ENCODE peak calls at places on chromosomes 12 and 14, in seven cellular contexts. One of them, this sample, is unnamed.

GRCh38 chr12:26845057-26845666 is 12.2 kb upstream of the ITPR2 start:
- DNase-seq in fibroblast of pulmonary artery: peak
- DNase-seq in epithelial cell of esophagus: peak
- DNase-seq in brain microvascular endothelial cell: peak
- DNase-seq in lower leg skin: no peak
- DNase-seq in astrocyte of the cerebellum: peak
- DNase-seq in fibroblast of the aortic adventitia: peak
- DNase-seq in this sample: peak

GRCh38 chr12:1919284-1919683 is 832 bp upstream of the CACNA2D4 start:
- DNase-seq in fibroblast of pulmonary artery: no peak
- DNase-seq in epithelial cell of esophagus: no peak
- DNase-seq in brain microvascular endothelial cell: no peak
- DNase-seq in lower leg skin: peak
- DNase-seq in astrocyte of the cerebellum: no peak
- DNase-seq in fibroblast of the aortic adventitia: no peak
- DNase-seq in this sample: peak

GRCh38 chr14:80059041-80059440 is 152.3 kb downstream of the DIO2 start:
- DNase-seq in fibroblast of pulmonary artery: no peak
- DNase-seq in epithelial cell of esophagus: no peak
- DNase-seq in brain microvascular endothelial cell: no peak
- DNase-seq in lower leg skin: no peak
- DNase-seq in astrocyte of the cerebellum: no peak
- DNase-seq in fibroblast of the aortic adventitia: peak
- DNase-seq in this sample: peak

GRCh38 chr14:26775765-26776577 is 178.1 kb upstream of the NOVA1 start:
- DNase-seq in fibroblast of pulmonary artery: peak
- DNase-seq in epithelial cell of esophagus: peak
- DNase-seq in brain microvascular endothelial cell: no peak
- DNase-seq in lower leg skin: no peak
- DNase-seq in astrocyte of the cerebellum: peak
- DNase-seq in fibroblast of the aortic adventitia: peak
- DNase-seq in this sample: peak

GRCh38 chr12:31323466-31324115 is 2.4 kb downstream of the SINHCAF start:
- DNase-seq in fibroblast of pulmonary artery: peak
- DNase-seq in epithelial cell of esophagus: no peak
- DNase-seq in brain microvascular endothelial cell: no peak
- DNase-seq in lower leg skin: peak
- DNase-seq in astrocyte of the cerebellum: no peak
- DNase-seq in fibroblast of the aortic adventitia: no peak
- DNase-seq in this sample: peak

GRCh38 chr14:94322648-94323570 is at the start of gene SERPINA6:
- DNase-seq in fibroblast of pulmonary artery: peak
- DNase-seq in epithelial cell of esophagus: no peak
- DNase-seq in brain microvascular endothelial cell: peak
- DNase-seq in lower leg skin: no peak
- DNase-seq in astrocyte of the cerebellum: peak
- DNase-seq in fibroblast of the aortic adventitia: peak
- DNase-seq in this sample: peak

GRCh38 chr12:109804820-109805761 is 28.1 kb downstream of the TRPV4 start:
- DNase-seq in fibroblast of pulmonary artery: peak
- DNase-seq in epithelial cell of esophagus: peak
- DNase-seq in brain microvascular endothelial cell: peak
- DNase-seq in lower leg skin: peak
- DNase-seq in astrocyte of the cerebellum: peak
- DNase-seq in fibroblast of the aortic adventitia: peak
- DNase-seq in this sample: peak

GRCh38 chr14:91202234-91202974 is 42.1 kb downstream of the GPR68 start:
- DNase-seq in fibroblast of pulmonary artery: peak
- DNase-seq in epithelial cell of esophagus: no peak
- DNase-seq in brain microvascular endothelial cell: peak
- DNase-seq in lower leg skin: no peak
- DNase-seq in astrocyte of the cerebellum: no peak
- DNase-seq in fibroblast of the aortic adventitia: peak
- DNase-seq in this sample: no peak

GRCh38 chr12:118404876-118405521 is 28.6 kb downstream of the SUDS3 start:
- DNase-seq in fibroblast of pulmonary artery: peak
- DNase-seq in epithelial cell of esophagus: peak
- DNase-seq in brain microvascular endothelial cell: peak
- DNase-seq in lower leg skin: no peak
- DNase-seq in astrocyte of the cerebellum: peak
- DNase-seq in fibroblast of the aortic adventitia: peak
- DNase-seq in this sample: peak

GRCh38 chr14:66101662-66102061 is 384.5 kb upstream of the CCDC196 start:
- DNase-seq in fibroblast of pulmonary artery: no peak
- DNase-seq in epithelial cell of esophagus: no peak
- DNase-seq in brain microvascular endothelial cell: no peak
- DNase-seq in lower leg skin: no peak
- DNase-seq in astrocyte of the cerebellum: no peak
- DNase-seq in fibroblast of the aortic adventitia: peak
- DNase-seq in this sample: no peak

GRCh38 chr12:123363385-123363742 is 1.3 kb downstream of the SBNO1 start:
- DNase-seq in fibroblast of pulmonary artery: peak
- DNase-seq in epithelial cell of esophagus: peak
- DNase-seq in brain microvascular endothelial cell: peak
- DNase-seq in lower leg skin: no peak
- DNase-seq in astrocyte of the cerebellum: no peak
- DNase-seq in fibroblast of the aortic adventitia: peak
- DNase-seq in this sample: peak

GRCh38 chr12:45122776-45123380 is 72.0 kb upstream of the DBX2 start:
- DNase-seq in fibroblast of pulmonary artery: peak
- DNase-seq in epithelial cell of esophagus: peak
- DNase-seq in brain microvascular endothelial cell: no peak
- DNase-seq in lower leg skin: no peak
- DNase-seq in astrocyte of the cerebellum: peak
- DNase-seq in fibroblast of the aortic adventitia: peak
- DNase-seq in this sample: peak
- TF ChIP-seq CTCF in fibroblast of pulmonary artery: peak
- TF ChIP-seq CTCF in epithelial cell of esophagus: peak
- TF ChIP-seq CTCF in brain microvascular endothelial cell: peak
- TF ChIP-seq CTCF in lower leg skin: no peak
- TF ChIP-seq CTCF in astrocyte of the cerebellum: peak
- TF ChIP-seq CTCF in fibroblast of the aortic adventitia: peak
- TF ChIP-seq CTCF in this sample: peak

GRCh38 chr14:21539154-21539940 is 13.2 kb upstream of the SALL2 start:
- DNase-seq in fibroblast of pulmonary artery: no peak
- DNase-seq in epithelial cell of esophagus: no peak
- DNase-seq in brain microvascular endothelial cell: no peak
- DNase-seq in lower leg skin: no peak
- DNase-seq in astrocyte of the cerebellum: no peak
- DNase-seq in fibroblast of the aortic adventitia: no peak
- DNase-seq in this sample: no peak

GRCh38 chr14:21536395-21537087 is 10.4 kb upstream of the SALL2 start:
- DNase-seq in fibroblast of pulmonary artery: no peak
- DNase-seq in epithelial cell of esophagus: no peak
- DNase-seq in brain microvascular endothelial cell: no peak
- DNase-seq in lower leg skin: peak
- DNase-seq in astrocyte of the cerebellum: no peak
- DNase-seq in fibroblast of the aortic adventitia: no peak
- DNase-seq in this sample: no peak

GRCh38 chr14:21537088-21537424 is 10.9 kb upstream of the SALL2 start:
- DNase-seq in fibroblast of pulmonary artery: no peak
- DNase-seq in epithelial cell of esophagus: no peak
- DNase-seq in brain microvascular endothelial cell: no peak
- DNase-seq in lower leg skin: no peak
- DNase-seq in astrocyte of the cerebellum: no peak
- DNase-seq in fibroblast of the aortic adventitia: no peak
- DNase-seq in this sample: no peak

GRCh38 chr14:21534576-21534975 is 8.4 kb upstream of the SALL2 start:
- DNase-seq in fibroblast of pulmonary artery: no peak
- DNase-seq in epithelial cell of esophagus: no peak
- DNase-seq in brain microvascular endothelial cell: no peak
- DNase-seq in lower leg skin: no peak
- DNase-seq in astrocyte of the cerebellum: no peak
- DNase-seq in fibroblast of the aortic adventitia: no peak
- DNase-seq in this sample: peak

DNA sequence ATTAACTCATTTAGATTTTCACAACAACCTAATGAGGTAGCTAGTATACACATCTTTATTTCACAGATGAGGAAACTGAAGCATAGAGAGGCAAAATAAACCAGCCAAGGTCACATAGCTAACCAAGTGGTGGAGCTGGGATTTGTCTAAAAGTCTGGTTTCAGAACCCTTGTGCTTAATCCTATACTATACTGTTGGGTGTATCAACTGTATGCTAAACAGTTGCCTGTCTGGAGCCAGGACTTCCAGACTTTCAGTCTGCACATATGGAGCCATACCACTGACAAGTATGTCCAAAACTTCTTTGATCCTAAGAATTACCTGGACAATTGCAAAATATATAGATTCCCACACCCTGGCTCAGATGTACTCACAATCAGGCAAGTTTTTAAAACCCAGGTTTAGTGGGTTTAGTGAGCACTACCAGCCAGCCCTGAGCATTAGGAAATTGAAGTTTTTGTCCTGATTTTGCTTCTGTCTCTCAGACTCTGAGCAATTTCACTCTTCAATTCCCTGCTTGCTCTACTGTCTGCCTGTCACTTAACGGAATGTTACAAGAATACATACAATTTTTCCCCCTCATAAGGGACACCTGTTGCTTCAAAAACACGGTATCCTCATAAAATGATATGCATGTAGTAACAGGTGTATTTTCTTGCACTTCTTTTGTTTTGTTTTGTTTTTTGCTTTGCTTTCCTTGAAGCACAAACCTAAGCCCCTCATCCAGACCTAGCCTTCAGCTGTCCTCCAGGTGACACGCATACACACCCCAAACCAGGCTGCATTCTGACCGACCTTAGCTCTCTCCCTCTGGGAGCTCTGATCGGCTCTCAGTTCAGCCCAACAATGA is 9.6 kb upstream of the SALL2 start:
- DNase-seq in fibroblast of pulmonary artery: no peak
- DNase-seq in epithelial cell of esophagus: no peak
- DNase-seq in brain microvascular endothelial cell: no peak
- DNase-seq in lower leg skin: no peak
- DNase-seq in astrocyte of the cerebellum: no peak
- DNase-seq in fibroblast of the aortic adventitia: no peak
- DNase-seq in this sample: no peak
- H3K4me3 ChIP-seq in fibroblast of pulmonary artery: no peak
- H3K4me3 ChIP-seq in epithelial cell of esophagus: no peak
- H3K4me3 ChIP-seq in brain microvascular endothelial cell: no peak
- H3K4me3 ChIP-seq in lower leg skin: no peak
- H3K4me3 ChIP-seq in astrocyte of the cerebellum: no peak
- H3K4me3 ChIP-seq in fibroblast of the aortic adventitia: no peak
- H3K4me3 ChIP-seq in this sample: no peak

GRCh38 chr12:114405199-114405448 is 820 bp downstream of the TBX5 start:
- DNase-seq in fibroblast of pulmonary artery: peak
- DNase-seq in epithelial cell of esophagus: no peak
- DNase-seq in brain microvascular endothelial cell: no peak
- DNase-seq in lower leg skin: no peak
- DNase-seq in astrocyte of the cerebellum: no peak
- DNase-seq in fibroblast of the aortic adventitia: no peak
- DNase-seq in this sample: no peak

GRCh38 chr12:114404451-114405198 is 1.3 kb downstream of the TBX5 start:
- DNase-seq in fibroblast of pulmonary artery: peak
- DNase-seq in epithelial cell of esophagus: no peak
- DNase-seq in brain microvascular endothelial cell: no peak
- DNase-seq in lower leg skin: no peak
- DNase-seq in astrocyte of the cerebellum: no peak
- DNase-seq in fibroblast of the aortic adventitia: no peak
- DNase-seq in this sample: no peak

GRCh38 chr12:114403690-114404450 is 2.1 kb downstream of the TBX5 start:
- DNase-seq in fibroblast of pulmonary artery: peak
- DNase-seq in epithelial cell of esophagus: no peak
- DNase-seq in brain microvascular endothelial cell: no peak
- DNase-seq in lower leg skin: no peak
- DNase-seq in astrocyte of the cerebellum: no peak
- DNase-seq in fibroblast of the aortic adventitia: no peak
- DNase-seq in this sample: no peak

GRCh38 chr12:114401346-114402320 is 4.3 kb downstream of the TBX5 start:
- DNase-seq in fibroblast of pulmonary artery: no peak
- DNase-seq in epithelial cell of esophagus: no peak
- DNase-seq in brain microvascular endothelial cell: no peak
- DNase-seq in lower leg skin: no peak
- DNase-seq in astrocyte of the cerebellum: no peak
- DNase-seq in fibroblast of the aortic adventitia: no peak
- DNase-seq in this sample: no peak

DNA sequence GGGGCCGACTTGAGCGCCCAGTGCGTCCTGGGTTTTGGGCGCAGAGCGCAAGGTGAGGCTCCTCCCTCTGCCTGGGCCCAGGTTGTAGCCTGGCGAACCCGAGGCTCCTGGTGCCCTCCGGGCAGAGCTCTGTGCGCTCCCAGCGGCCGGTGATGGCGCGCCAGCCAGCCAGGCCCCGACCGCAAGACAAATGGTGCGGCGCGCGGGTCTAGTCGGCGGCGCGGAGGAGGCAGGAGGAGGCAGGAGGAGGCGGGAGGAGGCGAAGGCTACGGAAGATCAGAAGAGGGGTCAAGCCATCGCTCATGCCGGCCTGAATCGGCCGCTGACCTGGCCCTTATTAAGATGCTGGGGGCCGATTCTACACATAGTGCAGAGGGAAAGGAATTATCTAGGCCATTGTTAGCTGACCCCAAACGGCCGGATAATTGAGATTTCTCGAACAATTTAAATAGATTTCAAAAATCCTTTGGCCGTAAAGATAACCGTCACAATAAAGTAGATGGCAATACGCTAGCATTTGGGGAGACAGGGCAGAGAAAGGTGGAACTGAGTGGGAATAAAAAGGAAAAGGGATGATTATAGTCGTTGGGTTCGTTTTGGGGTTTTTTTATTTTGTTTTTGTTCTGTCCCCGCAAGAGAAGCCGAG is 2.8 kb downstream of the TBX5 start:
- DNase-seq in fibroblast of pulmonary artery: peak
- DNase-seq in epithelial cell of esophagus: no peak
- DNase-seq in brain microvascular endothelial cell: no peak
- DNase-seq in lower leg skin: no peak
- DNase-seq in astrocyte of the cerebellum: no peak
- DNase-seq in fibroblast of the aortic adventitia: no peak
- DNase-seq in this sample: no peak
- TF ChIP-seq CTCF in fibroblast of pulmonary artery: peak
- TF ChIP-seq CTCF in epithelial cell of esophagus: no peak
- TF ChIP-seq CTCF in brain microvascular endothelial cell: peak
- TF ChIP-seq CTCF in lower leg skin: no peak
- TF ChIP-seq CTCF in astrocyte of the cerebellum: no peak
- TF ChIP-seq CTCF in fibroblast of the aortic adventitia: no peak
- TF ChIP-seq CTCF in this sample: no peak

DNA sequence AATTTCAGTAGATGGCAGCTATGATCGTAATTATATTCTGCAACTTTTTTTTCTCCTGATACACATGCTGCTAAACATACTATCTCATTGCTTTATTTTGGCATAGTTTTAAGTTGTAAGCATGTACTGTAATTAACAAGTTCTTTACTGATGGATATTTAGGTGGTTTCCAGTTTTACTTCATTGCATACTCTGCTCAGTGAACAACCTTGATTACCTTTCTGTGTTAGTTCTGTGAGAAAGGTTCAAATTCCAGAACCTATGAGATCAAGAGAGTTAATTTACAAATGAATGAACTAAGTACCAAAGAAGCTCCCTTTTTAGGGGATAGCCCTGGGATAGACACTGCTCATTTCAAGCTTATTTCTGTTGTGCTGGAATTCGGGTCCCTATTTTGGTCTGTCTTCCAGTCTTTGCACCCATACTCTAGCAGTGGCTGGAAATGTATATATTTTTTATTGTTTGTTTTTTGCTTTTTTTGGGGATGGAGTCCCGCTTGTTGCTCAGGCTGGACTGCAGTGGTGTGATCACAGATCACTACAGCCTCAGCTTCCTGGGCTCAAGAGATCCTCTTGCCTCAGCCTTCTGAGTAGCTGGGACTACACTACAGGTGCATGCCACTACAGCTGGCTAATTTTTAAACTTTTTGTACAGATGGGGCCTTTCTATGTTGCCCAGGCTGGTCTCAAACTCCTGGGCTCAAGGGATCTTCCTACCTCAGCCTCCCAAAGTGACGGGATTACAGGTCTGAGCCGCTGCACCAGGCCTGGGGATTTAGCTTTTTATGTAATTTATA is 10.6 kb downstream of the PAPOLA start:
- DNase-seq in fibroblast of pulmonary artery: no peak
- DNase-seq in epithelial cell of esophagus: no peak
- DNase-seq in brain microvascular endothelial cell: no peak
- DNase-seq in lower leg skin: no peak
- DNase-seq in astrocyte of the cerebellum: no peak
- DNase-seq in fibroblast of the aortic adventitia: no peak
- DNase-seq in this sample: no peak
- H3K4me3 ChIP-seq in fibroblast of pulmonary artery: no peak
- H3K4me3 ChIP-seq in epithelial cell of esophagus: no peak
- H3K4me3 ChIP-seq in brain microvascular endothelial cell: no peak
- H3K4me3 ChIP-seq in lower leg skin: no peak
- H3K4me3 ChIP-seq in astrocyte of the cerebellum: no peak
- H3K4me3 ChIP-seq in fibroblast of the aortic adventitia: no peak
- H3K4me3 ChIP-seq in this sample: no peak

This sample was measured in choroid plexus epithelial cell.